ENCODE peak calls at places on chromosomes 2 and 18, in seven cellular contexts. V, C, W, A, S, D and F are unnamed samples.
A peak's percentile ranks its signal among the peaks of the same experiment; 100 is the strongest.

GRCh38 chr18:14086459-14087231 is 45.6 kb downstream of the ZNF519 start:
- DNase-seq in W (no peak), V (no peak), S (no peak), A (peak; percentile 36), C (no peak), D (no peak), F (no peak)

GRCh38 chr2:241150660-241151530 is 628 bp downstream of the PPP1R7 start:
- DNase-seq in A (no peak), W (no peak), C (peak; percentile 60), V (no peak), D (no peak), S (no peak), F (no peak)

GRCh38 chr2:85996591-85996990 is 107.8 kb upstream of the ST3GAL5 start:
- DNase-seq in A (no peak), C (peak; percentile 31), S (peak; percentile 75), W (peak; percentile 69), D (peak; percentile 38), V (no peak), F (peak; percentile 85)

GRCh38 chr2:217262916-217263315 is 403.1 kb upstream of the TNP1 start:
- DNase-seq in C (peak; percentile 34), A (no peak), W (no peak), S (no peak), V (no peak), D (no peak), F (no peak)

GRCh38 chr18:36759167-36759776 is 69.5 kb downstream of the TPGS2 start:
- DNase-seq in S (no peak), C (no peak), D (no peak), A (no peak), V (no peak), W (no peak), F (no peak)

GRCh38 chr2:217993817-217994459 is 8.9 kb downstream of the TNS1 start:
- DNase-seq in V (peak; percentile 69), W (peak; percentile 88), S (no peak), D (peak; percentile 73), C (peak; percentile 71), A (peak; percentile 68), F (no peak)

GRCh38 chr2:19059076-19059475 is 299.3 kb downstream of the OSR1 start:
- DNase-seq in V (no peak), S (no peak), D (no peak), C (peak; percentile 11), A (no peak), W (no peak), F (no peak)

GRCh38 chr18:50953822-50954221 is 14.0 kb upstream of the ELAC1 start:
- DNase-seq in S (no peak), W (no peak), A (no peak), V (no peak), D (no peak), C (no peak), F (no peak)

GRCh38 chr2:237171396-237171795 is 85.7 kb downstream of the COPS8 start:
- DNase-seq in A (peak; percentile 52), C (peak; percentile 19), V (peak; percentile 77), S (no peak), W (no peak), D (no peak), F (peak; percentile 94)

GRCh38 chr2:26011990-26012856 is 21.7 kb upstream of the RAB10 start:
- DNase-seq in W (no peak), V (no peak), D (peak; percentile 84), A (peak; percentile 88), S (no peak), C (peak; percentile 92), F (no peak)

GRCh38 chr2:7190587-7191320 is 273.5 kb downstream of the RNF144A start:
- DNase-seq in D (no peak), V (no peak), W (no peak), A (no peak), C (no peak), S (no peak), F (no peak)

GRCh38 chr2:193738892-193739291 is 1544.2 kb upstream of the TMEFF2 start:
- DNase-seq in V (no peak), A (no peak), D (no peak), C (no peak), S (no peak), W (no peak), F (no peak)

GRCh38 chr18:10878703-10879102 is 270.7 kb downstream of the PIEZO2 start:
- DNase-seq in C (no peak), W (no peak), A (no peak), V (no peak), D (no peak), S (no peak), F (no peak)

GRCh38 chr18:21090680-21091079 is 20.9 kb downstream of the ROCK1 start:
- DNase-seq in C (no peak), S (no peak), V (no peak), W (no peak), D (no peak), A (no peak), F (no peak)

GRCh38 chr2:100008960-100009359 is 133.4 kb downstream of the AFF3 start:
- DNase-seq in D (no peak), V (no peak), C (no peak), S (no peak), A (no peak), W (no peak), F (no peak)

DNA sequence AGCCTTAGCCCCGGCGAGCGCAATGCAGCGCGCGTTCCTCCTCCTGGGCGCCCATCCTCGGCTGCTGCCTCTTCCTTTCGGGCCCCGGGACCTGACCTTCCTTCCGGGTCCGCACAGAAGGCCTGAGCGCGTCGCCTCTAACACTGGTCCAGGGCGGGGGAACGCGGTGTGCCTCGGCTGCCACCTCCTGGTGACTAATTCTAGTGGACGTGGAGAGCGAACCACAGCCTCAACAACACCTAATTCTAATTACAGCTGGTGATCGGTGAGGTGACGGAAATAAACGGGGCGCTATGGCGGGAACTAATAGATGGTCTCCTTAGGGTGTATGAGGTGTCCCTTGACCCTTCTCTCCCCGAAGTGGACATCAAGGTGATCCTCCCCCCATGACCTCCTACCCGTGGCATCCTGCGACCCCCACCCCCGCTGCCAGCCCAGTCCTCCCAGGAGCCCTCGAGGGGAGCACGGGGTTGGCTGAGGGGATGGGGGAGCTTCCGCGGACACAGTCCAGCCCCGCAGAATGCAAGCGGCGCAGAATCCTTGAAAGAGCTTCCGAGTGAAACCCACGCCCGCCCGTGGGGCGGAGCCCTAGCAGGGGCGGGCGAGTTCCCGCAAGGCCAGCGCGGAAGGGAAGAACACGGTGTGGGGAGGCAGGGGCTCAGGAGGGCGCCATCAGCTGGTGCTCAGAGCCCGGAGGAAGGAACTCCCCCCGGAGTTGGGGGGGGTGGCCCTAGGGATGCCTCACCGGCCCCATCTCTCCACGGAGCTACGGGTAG is 12.8 kb upstream of the HMSD start:
- DNase-seq in W (peak; percentile 96), C (peak; percentile 75), D (peak; percentile 92), S (peak; percentile 90), A (peak; percentile 67), V (peak; percentile 56), F (no peak)
- TF ChIP-seq POLR2A in W (no peak), C (no peak), D (no peak), S (no peak), A (no peak), V (no peak), F (no peak)

DNA sequence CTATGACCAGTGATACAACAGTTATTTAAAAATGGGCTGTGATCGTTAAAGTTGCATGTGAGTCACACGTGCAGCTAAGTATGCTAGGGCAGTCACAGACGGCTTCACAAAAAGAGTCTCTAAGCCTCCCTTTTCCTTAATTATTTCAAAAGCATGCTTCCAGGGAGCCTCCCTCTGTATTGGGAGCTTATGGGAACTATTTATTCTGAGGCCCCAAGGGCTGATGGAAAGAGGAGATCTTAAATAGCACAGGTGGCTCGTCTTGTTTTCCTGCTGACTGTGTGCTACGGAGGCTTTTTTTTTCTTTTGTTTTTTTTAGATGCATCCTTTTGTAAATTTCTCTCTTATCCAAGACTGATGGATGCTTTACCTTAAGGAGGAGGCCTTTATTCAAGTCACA is 94.3 kb downstream of the ADCYAP1 start:
- DNase-seq in W (no peak), A (no peak), C (no peak), D (no peak), S (no peak), V (no peak), F (no peak)
- H3K9me3 ChIP-seq in W (peaks cover 8% of the 10 kb centered on the region), A (no peaks in the 10 kb centered on the region), C (no peaks in the 10 kb centered on the region), D (no peaks in the 10 kb centered on the region), S (no peaks in the 10 kb centered on the region), V (no peaks in the 10 kb centered on the region), F (no peaks in the 10 kb centered on the region)

GRCh38 chr2:69995511-69995910 is 34.1 kb upstream of the ASPRV1 start:
- DNase-seq in C (no peak), W (no peak), S (peak; percentile 41), V (no peak), A (no peak), D (no peak), F (peak; percentile 77)

GRCh38 chr2:69998761-69999160 is 37.3 kb upstream of the ASPRV1 start:
- DNase-seq in A (no peak), V (no peak), W (no peak), D (no peak), S (peak; percentile 29), C (no peak), F (no peak)

GRCh38 chr2:69994166-69994565 is 32.7 kb upstream of the ASPRV1 start:
- DNase-seq in S (peak; percentile 34), W (no peak), V (no peak), D (peak; percentile 32), C (no peak), A (no peak), F (peak; percentile 37)

GRCh38 chr2:69993708-69994107 is 32.3 kb upstream of the ASPRV1 start:
- DNase-seq in V (no peak), C (peak; percentile 38), A (no peak), D (no peak), W (no peak), S (peak; percentile 4), F (no peak)

GRCh38 chr2:69997296-69998184 is 36.1 kb upstream of the ASPRV1 start:
- DNase-seq in C (no peak), W (peak; percentile 86), D (peak; percentile 81), A (peak; percentile 63), S (peak; percentile 60), V (no peak), F (no peak)
- H3K36me3 ChIP-seq in C (no peaks in the 10 kb centered on the region), W (no peaks in the 10 kb centered on the region), D (no peaks in the 10 kb centered on the region), A (peaks cover 6% of the 10 kb centered on the region), S (peaks cover 12% of the 10 kb centered on the region), V (no peaks in the 10 kb centered on the region), F (no peaks in the 10 kb centered on the region)

DNA sequence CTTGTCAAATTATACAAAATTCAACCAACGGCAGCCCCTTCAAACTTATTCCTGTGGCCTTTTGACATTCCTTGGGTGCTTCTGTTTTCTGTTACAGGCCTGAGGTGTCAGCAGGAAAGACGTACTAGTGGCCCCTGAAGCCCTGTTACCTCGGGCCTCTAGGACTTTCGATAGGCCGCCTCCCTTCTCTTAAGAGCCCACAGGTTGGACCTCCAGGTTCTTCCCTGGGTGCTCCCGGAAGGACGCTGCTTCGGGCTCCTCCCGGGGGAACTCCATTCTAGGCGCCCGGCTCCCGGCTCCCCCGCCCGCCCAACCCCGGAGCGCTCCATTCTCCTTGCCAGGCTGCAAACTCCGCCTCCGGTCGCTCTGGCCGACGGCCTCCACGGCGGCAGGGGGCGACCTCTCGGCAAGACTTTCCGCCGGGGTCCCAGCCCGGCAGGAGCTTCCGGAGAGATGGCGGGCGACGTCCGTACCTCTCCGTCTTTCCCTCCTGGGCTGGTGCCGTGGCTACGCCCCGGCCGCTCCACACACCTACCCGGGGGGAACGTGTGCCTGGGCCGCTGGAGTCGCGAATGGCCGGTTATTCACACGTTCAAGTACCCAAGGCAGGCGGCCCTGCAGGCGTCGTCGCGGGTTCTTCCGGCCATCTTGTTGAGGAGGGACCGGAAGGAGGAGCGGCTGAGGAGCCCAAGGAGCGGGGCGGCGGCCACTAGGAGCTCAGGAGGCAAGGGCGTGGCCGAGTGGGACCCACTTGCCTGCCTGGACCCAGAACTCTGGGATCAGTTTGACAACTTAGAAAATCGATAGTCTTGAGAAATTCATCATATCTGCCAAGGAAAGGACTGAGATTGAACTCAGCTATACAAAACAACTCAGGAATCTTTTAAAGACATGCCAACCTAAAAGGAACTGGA is 27.5 kb downstream of the BOLA3 start:
- DNase-seq in V (peak; percentile 62), S (peak; percentile 92), C (peak; percentile 83), A (peak; percentile 84), W (peak; percentile 94), D (peak; percentile 92), F (no peak)
- TF ChIP-seq POLR2A in V (peak; percentile 41), S (no peak), C (no peak), A (peak; percentile 46), W (no peak), D (peak; percentile 37), F (no peak)